ENCODE peak calls at places on chromosomes 3 and 15, in four cellular contexts. I is HCT116, P is IMR-90, B is NB4. N is an unnamed sample.

GRCh38 chr15:52228928-52229327 is 37.7 kb upstream of the GNB5 start:
- DNase-seq in I (peak; percentile 13), P (no peak), B (no peak), N (no peak)

GRCh38 chr15:90071220-90071807 is 31.0 kb downstream of the IDH2 start:
- DNase-seq in I (peak; percentile 57), P (peak; percentile 87), B (peak; percentile 92), N (peak; percentile 83)

GRCh38 chr3:153967260-153967659 is 153.9 kb upstream of the ARHGEF26 start:
- DNase-seq in I (no peak), P (no peak), B (no peak), N (no peak)

GRCh38 chr3:125115640-125116039 is 59.8 kb upstream of the HEG1 start:
- DNase-seq in I (no peak), P (peak; percentile 65), B (no peak), N (no peak)

GRCh38 chr3:52291508-52292181 is 4.0 kb downstream of the GLYCTK start:
- DNase-seq in I (no peak), P (no peak), B (peak; percentile 48), N (peak; percentile 63)

GRCh38 chr15:39157902-39158301 is 423.0 kb upstream of the THBS1 start:
- DNase-seq in I (no peak), P (no peak), B (no peak), N (no peak)

GRCh38 chr15:40266828-40267304 is 16.0 kb downstream of the ANKRD63 start:
- DNase-seq in I (peak; percentile 71), P (peak; percentile 97), B (peak; percentile 41), N (peak; percentile 77)

GRCh38 chr15:66288796-66289195 is 4.6 kb upstream of the DIS3L start:
- DNase-seq in I (no peak), P (peak; percentile 61), B (no peak), N (no peak)

GRCh38 chr3:151156618-151157216 is 46.3 kb downstream of the GPR171 start:
- DNase-seq in I (peak; percentile 71), P (peak; percentile 61), B (peak; percentile 73), N (peak; percentile 74)

GRCh38 chr3:38267689-38268477 is 2.3 kb downstream of the SLC22A13 start:
- DNase-seq in I (no peak), P (no peak), B (peak; percentile 9), N (no peak)

GRCh38 chr3:195914648-195915473 is 6.5 kb upstream of the TNK2 start:
- DNase-seq in I (peak; percentile 98), P (peak; percentile 97), B (peak; percentile 91), N (no peak)

GRCh38 chr15:101063891-101064794 is 145.0 kb downstream of the LRRK1 start:
- DNase-seq in I (no peak), P (no peak), B (no peak), N (no peak)

GRCh38 chr15:83747050-83747717 is 93.3 kb downstream of the ADAMTSL3 start:
- DNase-seq in I (peak; percentile 3), P (peak; percentile 10), B (peak; percentile 42), N (no peak)

GRCh38 chr3:163056874-163057497 is 1560.4 kb downstream of the OTOL1 start:
- DNase-seq in I (peak; percentile 42), P (peak; percentile 19), B (peak; percentile 51), N (peak; percentile 58)

GRCh38 chr15:99566157-99566900 is 545 bp downstream of the MEF2A start:
- DNase-seq in I (no peak), P (no peak), B (peak; percentile 71), N (peak; percentile 81)

GRCh38 chr15:37056894-37057205 is 43.5 kb downstream of the MEIS2 start:
- DNase-seq in I (no peak), P (no peak), B (no peak), N (no peak)

GRCh38 chr15:48307586-48307985 is 23.6 kb upstream of the DUT start:
- DNase-seq in I (no peak), P (no peak), B (no peak), N (no peak)

GRCh38 chr3:51708216-51708845 is 1.5 kb downstream of the GRM2 start:
- DNase-seq in I (no peak), P (no peak), B (no peak), N (no peak)

GRCh38 chr3:116242825-116243224 is 202.5 kb downstream of the LSAMP start:
- DNase-seq in I (no peak), P (no peak), B (no peak), N (no peak)

GRCh38 chr3:59935025-59935424 is 885.2 kb upstream of the CFAP20DC start:
- DNase-seq in I (no peak), P (no peak), B (no peak), N (no peak)

GRCh38 chr3:175941352-175941751 is 1082.2 kb downstream of the NAALADL2 start:
- DNase-seq in I (no peak), P (no peak), B (peak; percentile 34), N (peak; percentile 8)

GRCh38 chr15:42056934-42057743 is 36.3 kb upstream of the PLA2G4E start:
- DNase-seq in I (peak; percentile 95), P (peak; percentile 62), B (peak; percentile 86), N (peak; percentile 58)

GRCh38 chr3:136171097-136171542 is 25.0 kb downstream of the MSL2 start:
- DNase-seq in I (no peak), P (peak; percentile 36), B (no peak), N (no peak)

GRCh38 chr3:49657208-49657915 is 16.8 kb upstream of the APEH start:
- DNase-seq in I (no peak), P (no peak), B (no peak), N (no peak)

GRCh38 chr3:83065861-83066260 is 1304.4 kb upstream of the GBE1 start:
- DNase-seq in I (no peak), P (no peak), B (no peak), N (no peak)

GRCh38 chr3:53194218-53195065 is 33.4 kb downstream of the PRKCD start:
- DNase-seq in I (no peak), P (peak; percentile 39), B (no peak), N (no peak)

GRCh38 chr3:167739190-167739589 is 3.7 kb downstream of the SERPINI1 start:
- DNase-seq in I (no peak), P (no peak), B (no peak), N (no peak)

GRCh38 chr3:158713094-158713499 is 19.2 kb downstream of the RARRES1 start:
- DNase-seq in I (no peak), P (no peak), B (no peak), N (peak; percentile 91)

GRCh38 chr15:70214941-70215635 is 117.4 kb upstream of the TLE3 start:
- DNase-seq in I (no peak), P (no peak), B (no peak), N (no peak)

GRCh38 chr15:60843482-60843881 is 364.5 kb upstream of the ICE2 start:
- DNase-seq in I (no peak), P (no peak), B (no peak), N (no peak)

GRCh38 chr3:101829066-101829830 is 20.1 kb upstream of the NFKBIZ start:
- DNase-seq in I (no peak), P (peak; percentile 85), B (no peak), N (no peak)

GRCh38 chr3:101828289-101828688 is 21.0 kb upstream of the NFKBIZ start:
- DNase-seq in I (no peak), P (no peak), B (no peak), N (no peak)

GRCh38 chr3:101825904-101826445 is 23.3 kb upstream of the NFKBIZ start:
- DNase-seq in I (no peak), P (peak; percentile 45), B (no peak), N (no peak)

GRCh38 chr3:101829878-101830277 is 19.4 kb upstream of the NFKBIZ start:
- DNase-seq in I (no peak), P (no peak), B (no peak), N (no peak)

DNA sequence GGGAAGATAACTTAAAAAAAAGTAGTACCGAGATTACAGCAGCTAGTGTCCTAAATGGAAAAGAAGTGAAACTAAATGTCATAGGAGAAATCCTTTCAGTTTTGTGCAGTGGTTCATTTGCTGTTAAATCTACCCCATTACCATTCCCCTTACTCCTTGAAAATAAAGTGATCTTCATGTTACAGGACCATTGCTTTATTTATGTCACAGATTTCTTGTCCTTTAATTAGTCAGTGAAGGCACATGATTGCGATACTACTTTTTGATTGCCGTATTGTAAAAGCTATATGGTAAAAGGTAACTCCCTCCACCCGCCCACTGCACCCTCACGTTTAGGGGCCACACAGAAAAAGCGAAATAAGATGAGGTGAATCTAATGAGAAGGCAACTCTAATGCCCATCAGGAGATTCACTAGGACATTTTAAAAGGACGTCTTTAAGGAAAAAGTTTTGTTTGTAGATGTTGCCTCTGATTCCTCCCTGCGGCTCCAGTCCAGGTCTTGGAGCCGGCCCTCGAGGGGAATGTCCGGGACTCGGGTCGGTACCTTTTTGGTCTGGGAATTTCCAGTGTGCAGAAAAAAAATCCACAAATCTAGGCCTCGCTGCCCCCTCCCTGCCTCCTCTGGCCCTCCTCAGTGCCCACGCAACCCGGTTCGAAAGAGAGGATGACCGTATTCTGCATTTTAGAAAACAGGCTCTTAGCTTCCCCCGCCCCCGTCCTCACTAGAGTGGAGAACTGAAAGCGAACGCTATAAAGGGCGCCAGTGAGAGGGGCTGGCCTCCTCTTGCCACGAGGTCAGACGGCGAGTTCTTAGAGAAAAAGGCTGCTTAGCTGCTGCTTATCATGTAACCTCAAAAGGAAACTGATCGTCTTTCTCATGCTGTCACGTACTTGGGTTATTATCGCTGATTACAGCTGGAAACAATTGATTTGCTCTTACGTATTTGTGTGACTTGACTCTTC is 21.8 kb upstream of the NFKBIZ start:
- DNase-seq in I (peak; percentile 52), P (peak; percentile 84), B (peak; percentile 75), N (peak; percentile 61)
- TF ChIP-seq POLR2A in I (no peak), P (peak; percentile 83), B (no peak), N (peak; percentile 15)

DNA sequence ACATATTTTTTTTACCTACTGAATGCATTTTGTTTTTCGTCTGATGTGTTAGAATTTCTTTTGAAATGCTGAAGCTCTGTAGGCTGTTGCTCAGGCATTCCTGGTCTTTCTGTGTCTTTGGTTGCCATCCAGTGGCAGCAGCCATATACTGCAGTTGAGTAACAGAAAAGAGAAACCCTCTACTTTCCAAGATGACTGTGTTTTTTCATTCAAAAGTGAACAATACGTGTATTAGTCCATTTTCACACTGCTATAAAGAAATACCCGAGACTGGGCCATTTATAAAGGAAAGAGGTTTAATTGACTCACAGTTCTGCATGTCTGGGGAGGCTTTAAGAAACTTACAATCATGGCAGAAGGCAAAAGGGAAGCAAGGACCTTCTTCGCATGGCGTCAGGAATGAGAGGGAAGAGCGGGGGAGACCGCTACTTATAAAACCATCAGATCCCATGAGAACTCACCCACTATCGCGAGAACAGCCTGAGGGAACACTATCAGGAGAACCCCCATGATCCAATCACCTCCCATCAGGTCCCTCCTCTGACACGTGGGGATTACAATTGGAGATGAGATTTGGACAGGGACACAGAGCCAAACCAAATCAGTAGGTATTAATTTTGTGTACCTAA is 4.7 kb upstream of the GOLGA8B start:
- DNase-seq in I (peak; percentile 77), P (peak; percentile 80), B (peak; percentile 67), N (peak; percentile 64)
- TF ChIP-seq POLR2A in I (peak; percentile 96), P (peak; percentile 90), B (no peak), N (peak; percentile 45)

GRCh38 chr15:50627351-50628055 is 59.1 kb downstream of the TRPM7 start:
- DNase-seq in I (no peak), P (peak; percentile 50), B (no peak), N (peak; percentile 26)
- TF ChIP-seq POLR2A in I (no peak), P (no peak), B (no peak), N (no peak)

DNA sequence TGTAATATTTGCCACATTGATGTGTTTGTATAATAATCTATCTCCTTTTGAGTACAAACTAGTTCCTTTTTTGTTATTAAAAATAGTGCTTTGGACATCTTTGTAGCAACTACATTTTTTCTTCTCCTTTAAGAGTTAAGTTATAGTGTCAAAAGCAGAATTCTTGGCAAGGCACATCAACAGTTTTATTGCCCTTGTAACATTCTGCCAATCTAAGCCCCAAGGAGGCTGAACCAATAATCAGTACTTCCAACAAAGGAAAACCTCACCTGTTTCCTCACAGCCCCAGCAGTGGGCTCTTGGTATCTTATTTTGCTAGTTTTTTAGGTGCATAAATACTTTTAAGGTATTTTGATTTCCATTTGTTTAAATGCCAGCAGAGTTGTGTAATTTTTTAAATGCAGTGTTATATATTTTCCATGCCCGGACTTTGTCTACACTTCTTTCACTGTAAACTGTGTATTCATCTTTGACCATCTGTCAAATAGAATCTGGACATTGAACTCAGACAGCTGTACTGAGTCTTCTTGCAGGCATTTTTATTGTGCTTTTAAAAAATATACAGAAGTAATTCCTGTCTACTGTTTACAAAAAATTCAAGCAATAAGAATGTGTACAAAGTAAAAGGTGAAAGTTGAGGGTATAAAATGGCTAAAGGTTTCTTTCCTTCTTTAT is 100.9 kb downstream of the MYLK start:
- DNase-seq in I (no peak), P (peak; percentile 43), B (no peak), N (no peak)
- TF ChIP-seq POLR2A in I (no peak), P (no peak), B (no peak), N (no peak)